ENCODE peak calls at places on chromosomes 5 and 9, in six cellular contexts. Y is SK-N-SH, G is H1, R is GM12878, N is K562, U is HepG2. H is an unnamed sample.

GRCh38 chr5:146731909-146732659 is 146.5 kb downstream of the PPP2R2B start:
- DNase-seq in Y (no peak), G (no peak), R (no peak), N (no peak), U (no peak), H (no peak)

GRCh38 chr5:78731884-78732283 is 83.3 kb upstream of the LHFPL2 start:
- DNase-seq in Y (no peak), G (no peak), R (no peak), N (no peak), U (no peak), H (no peak)

GRCh38 chr9:93861736-93862358 is 93.3 kb downstream of the BARX1 start:
- DNase-seq in Y (peak; percentile 12), G (no peak), R (no peak), N (no peak), U (no peak), H (no peak)

GRCh38 chr5:150129454-150129812 is 26.2 kb downstream of the PDGFRB start:
- DNase-seq in Y (no peak), G (no peak), R (no peak), N (no peak), U (no peak), H (no peak)

GRCh38 chr9:130186839-130187522 is 14.8 kb downstream of the NCS1 start:
- DNase-seq in Y (peak; percentile 69), G (peak; percentile 75), R (no peak), N (peak; percentile 91), U (peak; percentile 59), H (no peak)

GRCh38 chr5:157328277-157328912 is 62.5 kb downstream of the CYFIP2 start:
- DNase-seq in Y (peak; percentile 88), G (peak; percentile 54), R (no peak), N (peak; percentile 78), U (peak; percentile 73), H (peak; percentile 97)

GRCh38 chr5:56066931-56067450 is 72.2 kb upstream of the IL6ST start:
- DNase-seq in Y (no peak), G (no peak), R (no peak), N (no peak), U (no peak), H (no peak)

GRCh38 chr9:133032171-133032570 is 1.4 kb downstream of the GTF3C5 start:
- DNase-seq in Y (no peak), G (no peak), R (no peak), N (no peak), U (no peak), H (no peak)

GRCh38 chr9:13443380-13444271 is 164.1 kb upstream of the MPDZ start:
- DNase-seq in Y (no peak), G (no peak), R (no peak), N (no peak), U (no peak), H (no peak)

GRCh38 chr5:74446673-74447337 is 193.7 kb downstream of the ENC1 start:
- DNase-seq in Y (no peak), G (no peak), R (no peak), N (no peak), U (no peak), H (no peak)

GRCh38 chr5:169080352-169080938 is 220.5 kb downstream of the SLIT3 start:
- DNase-seq in Y (no peak), G (no peak), R (no peak), N (no peak), U (no peak), H (no peak)
- TF ChIP-seq GABPA in Y (no peak), G (no peak), R (no peak), N (no peak), U (no peak), H (no peak)

GRCh38 chr9:118563677-118564076 is 805.6 kb downstream of the BRINP1 start:
- DNase-seq in Y (no peak), G (no peak), R (no peak), N (no peak), U (no peak), H (no peak)
- TF ChIP-seq GABPA in Y (no peak), G (no peak), R (no peak), N (no peak), U (no peak), H (no peak)

DNA sequence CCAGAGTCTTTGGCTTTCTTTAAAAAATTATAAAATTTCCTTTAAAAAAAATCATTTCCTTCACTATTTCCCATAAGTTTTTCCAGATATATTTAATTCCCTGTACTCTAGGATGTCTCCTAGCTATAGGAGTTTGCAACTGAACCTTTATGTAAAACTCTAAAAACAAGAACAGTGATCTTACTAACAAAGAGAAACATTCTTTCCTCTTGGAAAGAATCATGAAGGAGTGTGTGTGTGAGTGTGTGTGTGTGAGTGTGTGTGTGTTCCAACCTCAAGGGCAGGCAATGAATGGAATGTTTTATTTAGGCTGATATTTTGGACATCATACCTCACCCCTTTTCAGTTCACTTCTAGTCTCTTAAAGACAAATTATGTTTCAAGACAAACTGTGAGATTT is 309.2 kb downstream of the CEMIP2 start:
- DNase-seq in Y (no peak), G (no peak), R (no peak), N (no peak), U (no peak), H (no peak)
- TF ChIP-seq GABPA in Y (no peak), G (no peak), R (no peak), N (no peak), U (no peak), H (no peak)

GRCh38 chr9:136537411-136537810 is 8.4 kb downstream of the NOTCH1 start:
- DNase-seq in Y (no peak), G (no peak), R (no peak), N (no peak), U (no peak), H (no peak)

GRCh38 chr9:136539427-136540412 is 6.1 kb downstream of the NOTCH1 start:
- DNase-seq in Y (no peak), G (no peak), R (peak; percentile 70), N (peak; percentile 88), U (no peak), H (peak; percentile 93)

GRCh38 chr9:136537896-136538598 is 7.8 kb downstream of the NOTCH1 start:
- DNase-seq in Y (no peak), G (no peak), R (no peak), N (no peak), U (no peak), H (no peak)

GRCh38 chr9:136536721-136537241 is 9.1 kb downstream of the NOTCH1 start:
- DNase-seq in Y (no peak), G (no peak), R (no peak), N (no peak), U (no peak), H (no peak)

DNA sequence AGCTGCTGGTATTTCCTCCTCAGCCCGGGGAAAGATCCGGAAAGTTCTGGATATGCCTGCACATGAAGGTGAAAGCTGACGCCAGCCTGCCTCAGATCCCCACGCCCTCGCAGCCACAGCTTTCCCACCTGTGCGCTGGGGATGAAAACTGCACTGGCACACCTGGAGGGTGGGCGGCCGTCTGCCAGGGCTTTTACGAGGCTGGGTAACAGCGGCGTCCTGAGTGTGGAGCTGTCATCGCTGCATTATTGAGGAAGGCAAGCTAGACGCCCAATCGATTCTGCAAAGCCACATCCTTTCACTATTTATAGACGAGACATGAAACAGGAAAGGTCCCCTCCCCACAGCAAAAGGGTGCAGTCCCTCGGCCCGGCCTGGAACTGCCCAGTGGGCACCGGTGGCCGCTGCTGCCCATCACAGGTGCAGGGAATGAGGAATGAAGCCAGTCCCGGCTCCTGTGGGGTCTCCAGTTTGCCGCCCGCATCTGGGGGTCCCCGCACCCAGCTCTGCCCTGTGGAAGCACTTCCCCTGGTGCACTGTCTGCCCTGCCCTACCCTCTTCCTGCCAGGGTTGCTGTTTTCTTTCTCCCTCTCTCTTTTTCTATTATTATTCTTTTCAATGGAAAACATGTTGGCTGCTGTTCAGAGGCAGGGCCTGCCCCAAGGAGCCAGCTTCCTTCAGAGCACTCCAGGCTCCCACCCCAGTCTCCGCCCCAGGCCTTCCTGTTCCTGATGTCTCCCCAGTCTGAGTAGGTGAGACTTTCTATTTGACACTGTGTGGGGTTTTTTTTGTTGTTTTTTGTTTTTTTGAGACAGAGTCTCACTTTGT is 7.0 kb downstream of the NOTCH1 start:
- DNase-seq in Y (no peak), G (no peak), R (no peak), N (no peak), U (no peak), H (no peak)
- TF ChIP-seq GABPA in Y (no peak), G (no peak), R (no peak), N (no peak), U (no peak), H (no peak)

DNA sequence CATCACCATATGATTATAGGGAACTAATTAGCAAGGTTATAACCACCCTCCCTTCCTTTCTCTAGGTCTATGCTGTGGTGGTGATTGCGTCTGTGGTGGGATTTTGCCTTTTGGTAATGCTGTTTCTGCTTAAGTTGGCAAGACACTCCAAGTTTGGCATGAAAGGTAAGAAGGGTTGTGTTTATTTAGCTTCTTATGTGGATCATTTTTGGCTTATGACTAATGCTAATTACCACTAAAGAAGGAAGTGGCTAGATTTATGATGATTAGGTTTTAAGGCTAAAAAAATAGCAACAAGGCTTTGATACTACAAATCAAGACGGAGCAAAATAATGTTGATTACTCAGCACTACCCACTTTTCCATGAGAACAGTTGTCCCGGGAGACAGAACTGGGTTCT is 82.4 kb downstream of the NTRK2 start:
- DNase-seq in Y (no peak), G (no peak), R (no peak), N (no peak), U (no peak), H (no peak)
- TF ChIP-seq GABPA in Y (no peak), G (no peak), R (no peak), N (no peak), U (no peak), H (no peak)

DNA sequence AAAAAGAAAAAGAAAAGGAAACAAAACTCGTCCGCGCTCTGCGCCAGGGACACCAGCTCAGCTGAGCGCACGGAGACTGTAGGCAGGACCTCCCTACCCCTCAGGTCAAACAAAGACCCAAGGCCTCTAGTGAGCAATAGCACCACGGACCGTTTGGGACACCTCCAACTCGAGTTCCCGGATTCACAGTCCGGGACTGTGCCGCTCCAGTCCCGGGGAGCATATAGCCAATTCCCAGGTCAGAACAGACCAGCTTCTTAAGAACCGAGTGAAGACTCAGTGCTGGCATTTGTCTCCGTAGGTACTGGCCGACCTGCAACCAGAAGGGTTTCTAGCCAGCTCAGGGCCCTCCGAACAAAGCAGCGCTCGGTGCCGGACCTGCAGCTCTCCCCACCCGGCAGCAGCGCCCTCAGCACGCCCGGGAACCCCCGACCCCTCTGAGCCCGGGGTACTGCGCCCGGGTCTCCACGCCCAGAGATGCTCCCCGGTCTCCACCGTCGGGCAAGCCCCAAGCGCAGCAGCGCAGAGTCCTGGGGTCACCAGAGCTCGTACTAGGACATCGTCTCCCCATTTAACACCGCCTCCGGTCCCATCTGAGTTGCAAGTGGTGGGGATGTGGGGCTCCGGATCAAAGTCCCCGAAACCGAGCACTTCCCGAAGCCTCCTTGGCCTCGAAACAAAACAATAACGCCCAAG is 591 bp downstream of the ABCA1 start:
- DNase-seq in Y (peak; percentile 66), G (peak; percentile 77), R (no peak), N (no peak), U (peak; percentile 55), H (peak; percentile 8)
- TF ChIP-seq GABPA in Y (no peak), G (no peak), R (no peak), N (no peak), U (no peak), H (no peak)

GRCh38 chr5:122252319-122252718 is 59.7 kb upstream of the SNCAIP start:
- DNase-seq in Y (no peak), G (no peak), R (no peak), N (no peak), U (no peak), H (no peak)
- TF ChIP-seq GABPA in Y (no peak), G (no peak), R (no peak), N (no peak), U (no peak), H (no peak)

DNA sequence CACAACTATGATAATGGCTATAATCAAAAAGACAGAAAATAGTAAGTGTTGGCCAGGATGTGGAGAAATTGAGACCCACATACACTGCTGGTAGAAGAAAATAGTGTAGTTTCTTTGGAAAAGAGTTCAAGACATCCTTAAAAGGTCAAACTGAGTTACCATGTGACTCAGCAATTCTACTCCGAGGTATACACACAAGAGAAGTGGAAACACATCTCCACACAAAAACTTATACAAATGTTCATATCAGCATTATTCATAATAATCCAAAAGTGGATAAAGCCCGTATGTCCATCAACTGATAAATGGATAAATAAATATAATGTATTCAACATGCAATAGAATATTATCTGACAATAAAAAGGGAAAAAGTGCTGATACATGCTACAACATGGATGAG is 532.2 kb downstream of the NR2F1-AS1 start:
- DNase-seq in Y (no peak), G (no peak), R (no peak), N (no peak), U (no peak), H (no peak)
- TF ChIP-seq GABPA in Y (no peak), G (no peak), R (no peak), N (no peak), U (no peak), H (no peak)